ENCODE peak calls at places on chromosome 20, in seven cellular contexts. One of them, this sample, is unnamed.

GRCh38 chr20:37990571-37991151 is 42.6 kb downstream of the TTI1 start:
- DNase-seq in mammary epithelial cell: peak
- DNase-seq in stimulated activated CD4-positive, alpha-beta T cell treated with anti-CD3 and anti-CD28 coated beads, Interleukin-1b, Interleukin-23, amount 100 ng/mL, for 4 hours: no peak
- DNase-seq in lower leg skin: peak
- DNase-seq in KG1: peak
- DNase-seq in NCI-H510A treated with DMSO at 0.1 percent for 48 hours: peak
- DNase-seq in BJ: peak
- DNase-seq in this sample: no peak

GRCh38 chr20:6533321-6533720 is 234.2 kb upstream of the BMP2 start:
- DNase-seq in mammary epithelial cell: no peak
- DNase-seq in stimulated activated CD4-positive, alpha-beta T cell treated with anti-CD3 and anti-CD28 coated beads, Interleukin-1b, Interleukin-23, amount 100 ng/mL, for 4 hours: no peak
- DNase-seq in lower leg skin: no peak
- DNase-seq in KG1: no peak
- DNase-seq in NCI-H510A treated with DMSO at 0.1 percent for 48 hours: peak
- DNase-seq in BJ: peak
- DNase-seq in this sample: peak

GRCh38 chr20:1121439-1121838 is 3.0 kb downstream of the PSMF1 start:
- DNase-seq in mammary epithelial cell: no peak
- DNase-seq in stimulated activated CD4-positive, alpha-beta T cell treated with anti-CD3 and anti-CD28 coated beads, Interleukin-1b, Interleukin-23, amount 100 ng/mL, for 4 hours: no peak
- DNase-seq in lower leg skin: no peak
- DNase-seq in KG1: no peak
- DNase-seq in NCI-H510A treated with DMSO at 0.1 percent for 48 hours: no peak
- DNase-seq in BJ: no peak
- DNase-seq in this sample: no peak

GRCh38 chr20:41413169-41413568 is 46.6 kb upstream of the EMILIN3 start:
- DNase-seq in mammary epithelial cell: no peak
- DNase-seq in stimulated activated CD4-positive, alpha-beta T cell treated with anti-CD3 and anti-CD28 coated beads, Interleukin-1b, Interleukin-23, amount 100 ng/mL, for 4 hours: no peak
- DNase-seq in lower leg skin: no peak
- DNase-seq in KG1: no peak
- DNase-seq in NCI-H510A treated with DMSO at 0.1 percent for 48 hours: no peak
- DNase-seq in BJ: no peak
- DNase-seq in this sample: no peak

GRCh38 chr20:5316188-5317158 is at the start of gene PROKR2:
- DNase-seq in mammary epithelial cell: peak
- DNase-seq in stimulated activated CD4-positive, alpha-beta T cell treated with anti-CD3 and anti-CD28 coated beads, Interleukin-1b, Interleukin-23, amount 100 ng/mL, for 4 hours: no peak
- DNase-seq in lower leg skin: no peak
- DNase-seq in KG1: no peak
- DNase-seq in NCI-H510A treated with DMSO at 0.1 percent for 48 hours: peak
- DNase-seq in BJ: no peak
- DNase-seq in this sample: no peak

GRCh38 chr20:32004963-32005362 is 5.3 kb upstream of the CCM2L start:
- DNase-seq in mammary epithelial cell: no peak
- DNase-seq in stimulated activated CD4-positive, alpha-beta T cell treated with anti-CD3 and anti-CD28 coated beads, Interleukin-1b, Interleukin-23, amount 100 ng/mL, for 4 hours: no peak
- DNase-seq in lower leg skin: no peak
- DNase-seq in KG1: no peak
- DNase-seq in NCI-H510A treated with DMSO at 0.1 percent for 48 hours: no peak
- DNase-seq in BJ: no peak
- DNase-seq in this sample: no peak

GRCh38 chr20:3165473-3166337 is 6.0 kb upstream of the FASTKD5 start:
- DNase-seq in mammary epithelial cell: no peak
- DNase-seq in stimulated activated CD4-positive, alpha-beta T cell treated with anti-CD3 and anti-CD28 coated beads, Interleukin-1b, Interleukin-23, amount 100 ng/mL, for 4 hours: no peak
- DNase-seq in lower leg skin: no peak
- DNase-seq in KG1: no peak
- DNase-seq in NCI-H510A treated with DMSO at 0.1 percent for 48 hours: peak
- DNase-seq in BJ: no peak
- DNase-seq in this sample: no peak

GRCh38 chr20:768426-768978 is at the start of gene SLC52A3:
- DNase-seq in mammary epithelial cell: peak
- DNase-seq in stimulated activated CD4-positive, alpha-beta T cell treated with anti-CD3 and anti-CD28 coated beads, Interleukin-1b, Interleukin-23, amount 100 ng/mL, for 4 hours: no peak
- DNase-seq in lower leg skin: no peak
- DNase-seq in KG1: no peak
- DNase-seq in NCI-H510A treated with DMSO at 0.1 percent for 48 hours: no peak
- DNase-seq in BJ: no peak
- DNase-seq in this sample: no peak

GRCh38 chr20:4195499-4195898 is 180.1 kb upstream of the RNF24 start:
- DNase-seq in mammary epithelial cell: no peak
- DNase-seq in stimulated activated CD4-positive, alpha-beta T cell treated with anti-CD3 and anti-CD28 coated beads, Interleukin-1b, Interleukin-23, amount 100 ng/mL, for 4 hours: no peak
- DNase-seq in lower leg skin: no peak
- DNase-seq in KG1: no peak
- DNase-seq in NCI-H510A treated with DMSO at 0.1 percent for 48 hours: peak
- DNase-seq in BJ: no peak
- DNase-seq in this sample: no peak

GRCh38 chr20:50670126-50670862 is 21.0 kb downstream of the RIPOR3 start:
- DNase-seq in mammary epithelial cell: peak
- DNase-seq in stimulated activated CD4-positive, alpha-beta T cell treated with anti-CD3 and anti-CD28 coated beads, Interleukin-1b, Interleukin-23, amount 100 ng/mL, for 4 hours: no peak
- DNase-seq in lower leg skin: no peak
- DNase-seq in KG1: no peak
- DNase-seq in NCI-H510A treated with DMSO at 0.1 percent for 48 hours: peak
- DNase-seq in BJ: no peak
- DNase-seq in this sample: no peak

GRCh38 chr20:19785886-19786285 is 27.8 kb downstream of the RIN2 start:
- DNase-seq in mammary epithelial cell: no peak
- DNase-seq in stimulated activated CD4-positive, alpha-beta T cell treated with anti-CD3 and anti-CD28 coated beads, Interleukin-1b, Interleukin-23, amount 100 ng/mL, for 4 hours: no peak
- DNase-seq in lower leg skin: no peak
- DNase-seq in KG1: no peak
- DNase-seq in NCI-H510A treated with DMSO at 0.1 percent for 48 hours: no peak
- DNase-seq in BJ: no peak
- DNase-seq in this sample: no peak

GRCh38 chr20:7879883-7880282 is 60.4 kb downstream of the HAO1 start:
- DNase-seq in mammary epithelial cell: peak
- DNase-seq in stimulated activated CD4-positive, alpha-beta T cell treated with anti-CD3 and anti-CD28 coated beads, Interleukin-1b, Interleukin-23, amount 100 ng/mL, for 4 hours: no peak
- DNase-seq in lower leg skin: no peak
- DNase-seq in KG1: no peak
- DNase-seq in NCI-H510A treated with DMSO at 0.1 percent for 48 hours: no peak
- DNase-seq in BJ: no peak
- DNase-seq in this sample: peak

GRCh38 chr20:18719426-18719825 is 94.2 kb upstream of the SCP2D1 start:
- DNase-seq in mammary epithelial cell: no peak
- DNase-seq in stimulated activated CD4-positive, alpha-beta T cell treated with anti-CD3 and anti-CD28 coated beads, Interleukin-1b, Interleukin-23, amount 100 ng/mL, for 4 hours: no peak
- DNase-seq in lower leg skin: no peak
- DNase-seq in KG1: no peak
- DNase-seq in NCI-H510A treated with DMSO at 0.1 percent for 48 hours: no peak
- DNase-seq in BJ: no peak
- DNase-seq in this sample: peak

GRCh38 chr20:18263723-18264122 is 24.6 kb upstream of the ZNF133 start:
- DNase-seq in mammary epithelial cell: peak
- DNase-seq in stimulated activated CD4-positive, alpha-beta T cell treated with anti-CD3 and anti-CD28 coated beads, Interleukin-1b, Interleukin-23, amount 100 ng/mL, for 4 hours: no peak
- DNase-seq in lower leg skin: no peak
- DNase-seq in KG1: no peak
- DNase-seq in NCI-H510A treated with DMSO at 0.1 percent for 48 hours: no peak
- DNase-seq in BJ: no peak
- DNase-seq in this sample: no peak

GRCh38 chr20:63568170-63568981 is 5.7 kb downstream of the HELZ2 start:
- DNase-seq in mammary epithelial cell: no peak
- DNase-seq in stimulated activated CD4-positive, alpha-beta T cell treated with anti-CD3 and anti-CD28 coated beads, Interleukin-1b, Interleukin-23, amount 100 ng/mL, for 4 hours: no peak
- DNase-seq in lower leg skin: no peak
- DNase-seq in KG1: no peak
- DNase-seq in NCI-H510A treated with DMSO at 0.1 percent for 48 hours: no peak
- DNase-seq in BJ: no peak
- DNase-seq in this sample: no peak

GRCh38 chr20:63672666-63673065 is 14.6 kb downstream of the RTEL1 start:
- DNase-seq in mammary epithelial cell: no peak
- DNase-seq in stimulated activated CD4-positive, alpha-beta T cell treated with anti-CD3 and anti-CD28 coated beads, Interleukin-1b, Interleukin-23, amount 100 ng/mL, for 4 hours: no peak
- DNase-seq in lower leg skin: no peak
- DNase-seq in KG1: no peak
- DNase-seq in NCI-H510A treated with DMSO at 0.1 percent for 48 hours: no peak
- DNase-seq in BJ: no peak
- DNase-seq in this sample: no peak

GRCh38 chr20:24451992-24452391 is 17.4 kb upstream of the SYNDIG1 start:
- DNase-seq in mammary epithelial cell: no peak
- DNase-seq in stimulated activated CD4-positive, alpha-beta T cell treated with anti-CD3 and anti-CD28 coated beads, Interleukin-1b, Interleukin-23, amount 100 ng/mL, for 4 hours: no peak
- DNase-seq in lower leg skin: no peak
- DNase-seq in KG1: no peak
- DNase-seq in NCI-H510A treated with DMSO at 0.1 percent for 48 hours: no peak
- DNase-seq in BJ: no peak
- DNase-seq in this sample: no peak

GRCh38 chr20:38649275-38649891 is 47.8 kb downstream of the ARHGAP40 start:
- DNase-seq in mammary epithelial cell: no peak
- DNase-seq in stimulated activated CD4-positive, alpha-beta T cell treated with anti-CD3 and anti-CD28 coated beads, Interleukin-1b, Interleukin-23, amount 100 ng/mL, for 4 hours: no peak
- DNase-seq in lower leg skin: no peak
- DNase-seq in KG1: no peak
- DNase-seq in NCI-H510A treated with DMSO at 0.1 percent for 48 hours: no peak
- DNase-seq in BJ: no peak
- DNase-seq in this sample: no peak

GRCh38 chr20:37518606-37519507 is 2.2 kb upstream of the NNAT start:
- DNase-seq in mammary epithelial cell: no peak
- DNase-seq in stimulated activated CD4-positive, alpha-beta T cell treated with anti-CD3 and anti-CD28 coated beads, Interleukin-1b, Interleukin-23, amount 100 ng/mL, for 4 hours: no peak
- DNase-seq in lower leg skin: no peak
- DNase-seq in KG1: no peak
- DNase-seq in NCI-H510A treated with DMSO at 0.1 percent for 48 hours: peak
- DNase-seq in BJ: no peak
- DNase-seq in this sample: no peak

GRCh38 chr20:54133434-54134427 is 40.1 kb downstream of the CYP24A1 start:
- DNase-seq in mammary epithelial cell: peak
- DNase-seq in stimulated activated CD4-positive, alpha-beta T cell treated with anti-CD3 and anti-CD28 coated beads, Interleukin-1b, Interleukin-23, amount 100 ng/mL, for 4 hours: no peak
- DNase-seq in lower leg skin: no peak
- DNase-seq in KG1: no peak
- DNase-seq in NCI-H510A treated with DMSO at 0.1 percent for 48 hours: no peak
- DNase-seq in BJ: no peak
- DNase-seq in this sample: no peak

GRCh38 chr20:50528129-50528528 is 17.9 kb downstream of the PTPN1 start:
- DNase-seq in mammary epithelial cell: no peak
- DNase-seq in stimulated activated CD4-positive, alpha-beta T cell treated with anti-CD3 and anti-CD28 coated beads, Interleukin-1b, Interleukin-23, amount 100 ng/mL, for 4 hours: no peak
- DNase-seq in lower leg skin: no peak
- DNase-seq in KG1: no peak
- DNase-seq in NCI-H510A treated with DMSO at 0.1 percent for 48 hours: no peak
- DNase-seq in BJ: no peak
- DNase-seq in this sample: no peak

GRCh38 chr20:31861346-31862156 is 8.8 kb downstream of the DUSP15 start:
- DNase-seq in mammary epithelial cell: peak
- DNase-seq in stimulated activated CD4-positive, alpha-beta T cell treated with anti-CD3 and anti-CD28 coated beads, Interleukin-1b, Interleukin-23, amount 100 ng/mL, for 4 hours: peak
- DNase-seq in lower leg skin: no peak
- DNase-seq in KG1: no peak
- DNase-seq in NCI-H510A treated with DMSO at 0.1 percent for 48 hours: peak
- DNase-seq in BJ: no peak
- DNase-seq in this sample: no peak

This sample was measured in GM04503.